ENCODE peak calls at places on chromosomes 3 and 15, in seven cellular contexts. O is gastrocnemius medialis; U is IMR-90; X is effector memory CD4-positive, alpha-beta T cell; J is right cardiac atrium; S is adrenal gland; L is transverse colon. M is an unnamed sample. For H3K9me3 and H3K4me1, the result is how much of the 10 kb centered on the place peaks cover.

GRCh38 chr3:128486692-128487537 is 6.1 kb downstream of the GATA2 start:
- DNase-seq in S (no peak), J (peak), X (no peak), O (no peak), L (no peak), U (peak), M (no peak)

GRCh38 chr15:77898811-77899730 is 178.4 kb downstream of the TBC1D2B start:
- DNase-seq in L (no peak), J (peak), O (no peak), S (peak), X (no peak), U (no peak), M (no peak)

GRCh38 chr3:71219744-71220638 is 363.5 kb downstream of the FOXP1 start:
- DNase-seq in U (no peak), J (no peak), S (no peak), X (no peak), L (no peak), O (no peak), M (no peak)

GRCh38 chr3:108100906-108101305 is 10.1 kb upstream of the CD47 start:
- DNase-seq in U (no peak), O (no peak), X (no peak), S (no peak), L (no peak), J (no peak), M (no peak)

GRCh38 chr3:18679226-18679625 is 254.1 kb upstream of the SATB1 start:
- DNase-seq in L (no peak), J (no peak), S (no peak), X (peak), O (no peak), U (no peak), M (no peak)

GRCh38 chr15:25228261-25228660 is 210.6 kb downstream of the UBE3A start:
- DNase-seq in S (no peak), J (no peak), L (no peak), U (no peak), O (no peak), X (no peak), M (no peak)

GRCh38 chr3:4582634-4583033 is 89.5 kb downstream of the ITPR1 start:
- DNase-seq in J (no peak), X (no peak), O (no peak), S (no peak), L (no peak), U (peak), M (no peak)

GRCh38 chr3:196968233-196969000 is at the start of gene PIGZ:
- DNase-seq in S (no peak), X (no peak), J (peak), U (no peak), O (no peak), L (peak), M (no peak)

GRCh38 chr15:40943764-40944365 is 9.4 kb upstream of the CHAC1 start:
- DNase-seq in S (no peak), L (no peak), U (no peak), X (no peak), O (no peak), J (no peak), M (no peak)

GRCh38 chr15:67547064-67547463 is 4.6 kb downstream of the MAP2K5 start:
- DNase-seq in U (no peak), L (no peak), S (no peak), O (no peak), J (no peak), X (no peak), M (no peak)

GRCh38 chr15:98548172-98548971 is 100.0 kb upstream of the IGF1R start:
- DNase-seq in O (peak), U (peak), J (peak), X (no peak), S (peak), L (peak), M (peak)

GRCh38 chr15:70783610-70784021 is 20.3 kb upstream of the UACA start:
- DNase-seq in X (no peak), U (peak), J (no peak), O (no peak), L (peak), S (peak), M (no peak)

GRCh38 chr3:134287512-134287911 is 36.9 kb upstream of the RYK start:
- DNase-seq in L (no peak), X (no peak), O (no peak), J (no peak), U (no peak), S (no peak), M (no peak)

GRCh38 chr15:55909036-55909811 is 84.2 kb downstream of the NEDD4 start:
- DNase-seq in S (no peak), X (no peak), U (peak), O (peak), J (no peak), L (no peak), M (no peak)

GRCh38 chr15:44711089-44711355 is at the start of gene PATL2:
- DNase-seq in J (no peak), X (no peak), U (no peak), O (no peak), S (no peak), L (no peak), M (no peak)

GRCh38 chr15:78927077-78927790 is 17.6 kb downstream of the CTSH start:
- DNase-seq in S (peak), J (no peak), X (no peak), O (no peak), U (no peak), L (no peak), M (no peak)

GRCh38 chr3:127822836-127823589 is 698 bp upstream of the MGLL start:
- DNase-seq in O (peak), X (no peak), S (peak), U (peak), L (peak), J (peak), M (peak)

GRCh38 chr3:101913173-101913572 is 63.9 kb downstream of the NFKBIZ start:
- DNase-seq in U (peak), O (no peak), L (no peak), J (no peak), S (no peak), X (no peak), M (no peak)

GRCh38 chr15:50767332-50767861 is 1.9 kb upstream of the SPPL2A start:
- DNase-seq in U (no peak), X (no peak), J (no peak), O (peak), S (no peak), L (no peak), M (no peak)

GRCh38 chr15:73956276-73957086 is 30.2 kb downstream of the LOXL1 start:
- DNase-seq in S (no peak), L (no peak), J (no peak), U (peak), X (no peak), O (no peak), M (no peak)

GRCh38 chr3:33099701-33100100 is 2.8 kb upstream of the GLB1 start:
- DNase-seq in X (no peak), S (no peak), J (no peak), L (no peak), O (no peak), U (no peak), M (no peak)

GRCh38 chr3:142498397-142499180 is 50.8 kb upstream of the XRN1 start:
- DNase-seq in S (peak), X (no peak), L (no peak), O (no peak), U (peak), J (no peak), M (no peak)

GRCh38 chr15:98967916-98968315 is 39.7 kb downstream of the PGPEP1L start:
- DNase-seq in S (no peak), X (no peak), U (no peak), J (no peak), L (no peak), O (no peak), M (no peak)

GRCh38 chr3:134672571-134672970 is 21.7 kb upstream of the KY start:
- DNase-seq in X (no peak), S (no peak), J (no peak), L (no peak), O (no peak), U (no peak), M (no peak)

GRCh38 chr15:60536951-60537350 is 58.0 kb upstream of the ICE2 start:
- DNase-seq in O (no peak), X (no peak), L (no peak), U (no peak), S (peak), J (peak), M (no peak)
- H3K9me3 ChIP-seq in O (under half), X (under half), L (under half), U (under half), S (under half), J (under half), M (under half)

GRCh38 chr3:11591006-11591360 is 52.7 kb downstream of the VGLL4 start:
- DNase-seq in X (no peak), U (peak), S (no peak), L (no peak), O (no peak), J (no peak), M (no peak)
- H3K4me1 ChIP-seq in X (under half), U (under half), S (half or more), L (half or more), O (half or more), J (under half), M (half or more)

GRCh38 chr3:150928234-150928633 is 23.0 kb upstream of the MINDY4B start:
- DNase-seq in L (no peak), X (no peak), S (no peak), O (no peak), U (no peak), J (no peak), M (no peak)

GRCh38 chr3:150930839-150931238 is 25.6 kb upstream of the MINDY4B start:
- DNase-seq in S (no peak), U (no peak), J (no peak), O (no peak), X (no peak), L (no peak), M (no peak)

GRCh38 chr3:150936693-150937092 is 31.5 kb upstream of the MINDY4B start:
- DNase-seq in U (no peak), J (no peak), S (no peak), X (no peak), L (no peak), O (no peak), M (no peak)

GRCh38 chr3:150933473-150934008 is 28.3 kb upstream of the MINDY4B start:
- DNase-seq in O (no peak), L (no peak), S (no peak), X (no peak), U (no peak), J (no peak), M (no peak)

GRCh38 chr3:150931710-150932109 is 26.5 kb upstream of the MINDY4B start:
- DNase-seq in J (no peak), X (no peak), O (no peak), S (peak), L (no peak), U (no peak), M (no peak)
- H3K27ac ChIP-seq in J (no peak), X (no peak), O (no peak), S (no peak), L (no peak), U (no peak), M (no peak)

DNA sequence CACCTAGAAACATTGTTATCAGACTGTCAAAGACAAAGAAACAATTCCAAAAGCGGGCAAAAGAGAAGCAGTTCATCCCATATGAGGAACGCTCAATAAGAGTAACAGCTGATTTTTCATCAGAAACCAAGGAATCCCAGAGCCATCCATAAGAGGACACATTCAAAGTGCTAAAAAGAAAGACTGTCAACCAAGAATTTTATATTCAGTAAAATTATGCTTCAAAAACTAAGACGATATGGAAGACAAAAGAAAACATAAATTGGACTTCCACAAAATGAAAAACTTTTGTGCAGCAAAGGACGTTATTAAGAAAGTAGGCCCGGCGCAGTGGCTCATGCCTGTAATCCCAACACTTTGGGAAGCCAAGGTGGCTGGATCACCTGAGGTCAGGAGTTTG is 4.0 kb downstream of the LEO1 start:
- DNase-seq in S (no peak), O (no peak), J (no peak), U (no peak), L (no peak), X (no peak), M (no peak)
- H3K9me3 ChIP-seq in S (under half), O (under half), J (under half), U (under half), L (under half), X (under half), M (under half)

GRCh38 chr3:51974277-51974962 is 444 bp upstream of the ABHD14A start:
- DNase-seq in L (peak), X (no peak), O (no peak), J (peak), S (peak), U (no peak), M (peak)
- H3K4me1 ChIP-seq in L (under half), X (under half), O (under half), J (under half), S (half or more), U (under half), M (under half)

DNA sequence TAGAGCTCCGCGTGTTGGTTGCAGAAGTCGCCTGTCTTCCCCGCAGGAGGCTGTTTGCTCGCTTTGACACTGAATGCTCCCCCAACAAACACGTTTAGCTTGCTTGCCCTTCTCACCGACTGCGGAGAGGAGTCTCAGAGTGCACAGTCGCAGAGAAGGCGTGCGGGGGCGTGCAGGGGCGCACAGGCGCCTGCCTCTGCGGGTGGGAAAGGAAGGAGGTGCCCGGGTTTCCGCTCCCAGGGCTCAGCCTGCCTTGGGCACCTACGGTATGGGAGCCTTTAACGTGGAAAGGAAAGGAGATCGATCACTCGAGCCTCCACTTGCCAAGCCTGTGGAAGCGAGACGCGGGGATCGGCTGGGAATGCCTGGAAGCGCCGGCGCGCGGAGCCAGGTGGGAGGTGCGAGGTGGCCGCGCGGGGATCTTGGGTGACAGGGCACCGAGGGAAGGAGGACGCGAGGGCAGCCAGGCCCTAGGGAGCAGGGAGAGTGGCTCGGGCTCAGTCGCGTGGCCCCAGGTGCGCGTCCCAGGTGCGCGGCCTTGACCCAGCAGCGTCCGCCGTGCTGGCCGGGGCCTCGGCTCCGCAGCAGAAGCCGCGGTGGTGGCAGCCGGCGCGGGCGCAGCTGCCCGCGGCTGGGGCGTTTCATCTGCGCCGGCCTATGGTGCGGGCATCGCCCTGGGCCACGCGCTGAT is at the start of gene FAN1:
- DNase-seq in U (peak), S (peak), L (peak), J (peak), X (peak), O (peak), M (peak)
- H3K27ac ChIP-seq in U (peak), S (peak), L (peak), J (peak), X (peak), O (peak), M (peak)

GRCh38 chr15:22231603-22232002 is 151.3 kb downstream of the OR4M2 start:
- DNase-seq in U (no peak), J (no peak), X (no peak), L (no peak), O (no peak), S (no peak), M (peak)

GRCh38 chr15:22227411-22227810 is 147.1 kb downstream of the OR4M2 start:
- DNase-seq in X (no peak), U (no peak), J (no peak), S (no peak), O (no peak), L (no peak), M (no peak)

GRCh38 chr15:22226034-22226790 is 145.9 kb downstream of the OR4M2 start:
- DNase-seq in L (no peak), S (no peak), O (no peak), U (no peak), X (no peak), J (peak), M (no peak)

GRCh38 chr15:22229971-22230815 is 149.9 kb downstream of the OR4M2 start:
- DNase-seq in J (no peak), S (no peak), O (no peak), U (no peak), L (no peak), X (no peak), M (no peak)

DNA sequence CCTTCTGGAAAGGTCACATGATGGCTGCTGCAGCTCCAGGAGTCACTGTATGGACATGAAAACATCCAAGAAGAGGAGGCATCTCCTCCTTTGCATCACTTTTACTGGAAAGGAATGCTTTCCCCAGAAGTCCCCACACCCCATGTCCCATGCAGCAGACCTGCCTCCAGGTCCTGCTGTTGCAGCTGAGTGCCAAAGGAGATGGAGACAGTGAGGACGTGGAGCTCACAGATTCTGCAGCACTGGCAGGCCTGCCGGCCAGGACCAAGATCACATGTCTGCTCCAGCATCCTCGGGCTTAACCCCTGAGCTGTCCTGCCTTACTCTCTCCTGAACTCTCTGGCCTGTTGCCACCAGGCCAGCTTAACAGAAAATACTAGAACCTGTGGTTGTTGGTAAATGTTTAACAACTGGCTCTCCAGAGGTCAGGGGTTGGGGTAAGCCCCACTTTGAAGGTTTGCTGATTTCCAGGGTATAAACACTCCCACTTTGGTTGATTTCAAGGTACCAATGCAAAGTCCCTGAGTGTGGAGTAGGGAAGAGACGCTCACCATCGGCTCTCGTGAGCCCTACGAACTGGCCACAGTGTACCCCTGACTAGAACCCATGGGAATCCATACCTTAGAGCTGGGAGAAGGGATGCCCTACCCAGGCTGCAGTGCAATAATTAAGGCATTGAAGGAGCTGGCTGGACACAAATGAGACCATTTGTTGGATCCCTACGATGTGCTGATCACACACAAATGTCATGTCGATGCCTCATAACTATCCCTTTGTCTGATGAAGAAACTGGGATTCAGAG is 147.8 kb downstream of the OR4M2 start:
- DNase-seq in S (no peak), J (no peak), L (no peak), O (no peak), X (no peak), U (no peak), M (no peak)
- H3K9me3 ChIP-seq in S (under half), J (under half), L (under half), O (under half), X (under half), U (under half), M (under half)

GRCh38 chr3:110579841-110580550 is 491.6 kb upstream of the NECTIN3 start:
- DNase-seq in L (no peak), X (no peak), S (no peak), U (peak), J (no peak), O (no peak), M (no peak)
- H3K4me1 ChIP-seq in L (under half), X (under half), S (under half), U (under half), J (under half), O (under half), M (under half)

GRCh38 chr3:42122261-42123011 is 31.3 kb downstream of the TRAK1 start:
- DNase-seq in O (no peak), U (no peak), J (no peak), S (no peak), L (no peak), X (no peak), M (no peak)

GRCh38 chr3:42118762-42119361 is 27.7 kb downstream of the TRAK1 start:
- DNase-seq in J (no peak), S (no peak), U (peak), X (no peak), O (peak), L (peak), M (peak)

GRCh38 chr3:42119558-42120355 is 28.6 kb downstream of the TRAK1 start:
- DNase-seq in J (no peak), S (no peak), X (no peak), L (no peak), O (no peak), U (no peak), M (no peak)

GRCh38 chr3:42123012-42123581 is 31.9 kb downstream of the TRAK1 start:
- DNase-seq in L (no peak), S (no peak), X (no peak), O (no peak), U (peak), J (no peak), M (no peak)

DNA sequence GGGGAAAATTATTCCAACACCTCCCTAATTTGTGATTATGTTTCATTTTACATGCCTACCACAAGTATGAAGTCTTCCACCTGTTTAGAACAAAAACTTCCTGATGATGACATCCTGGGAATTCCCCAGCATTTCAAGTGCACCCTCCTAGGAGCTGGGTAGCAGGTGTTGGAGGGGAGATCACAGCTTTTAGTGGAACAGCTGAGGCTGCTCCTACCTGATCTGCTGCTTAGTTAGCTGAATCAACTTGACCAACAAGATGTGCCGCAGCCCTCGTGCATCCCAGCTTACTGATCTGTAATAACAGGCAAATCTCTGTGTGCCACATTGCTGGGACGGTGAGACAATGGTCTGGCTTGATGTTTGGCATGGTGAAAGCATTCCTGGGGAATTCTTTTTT is 29.7 kb downstream of the TRAK1 start:
- DNase-seq in S (no peak), U (peak), O (no peak), L (no peak), X (no peak), J (no peak), M (no peak)
- H3K27ac ChIP-seq in S (no peak), U (no peak), O (peak), L (no peak), X (no peak), J (no peak), M (no peak)